ENCODE peak calls at places on chromosome 16, in four cellular contexts. L is GM12878, U is K562, D is HepG2. Z is an unnamed sample.

GRCh38 chr16:50835358-50836060 is 93.6 kb downstream of the CYLD start:
- DNase-seq in L (no peak), U (no peak), D (no peak), Z (no peak)

GRCh38 chr16:31476305-31477219 is 4.6 kb downstream of the TGFB1I1 start:
- DNase-seq in L (no peak), U (peak), D (peak), Z (no peak)

GRCh38 chr16:86732621-86733297 is 154.4 kb downstream of the FOXL1 start:
- DNase-seq in L (no peak), U (no peak), D (no peak), Z (no peak)

GRCh38 chr16:50093607-50094570 is 28.1 kb downstream of the HEATR3 start:
- DNase-seq in L (no peak), U (no peak), D (no peak), Z (no peak)

GRCh38 chr16:7541026-7541425 is 208.4 kb downstream of the RBFOX1 start:
- DNase-seq in L (no peak), U (no peak), D (no peak), Z (no peak)

GRCh38 chr16:70693231-70693671 is 7.4 kb upstream of the MTSS2 start:
- DNase-seq in L (no peak), U (no peak), D (no peak), Z (no peak)

GRCh38 chr16:78916928-78917545 is 683.5 kb downstream of the MAF start:
- DNase-seq in L (no peak), U (no peak), D (no peak), Z (no peak)

GRCh38 chr16:75380870-75381269 is 52.4 kb downstream of the CFDP1 start:
- DNase-seq in L (no peak), U (no peak), D (no peak), Z (no peak)

GRCh38 chr16:78689031-78689430 is 589.6 kb downstream of the WWOX start:
- DNase-seq in L (no peak), U (no peak), D (peak), Z (no peak)

GRCh38 chr16:57540906-57541753 is 1.3 kb upstream of the ADGRG5 start:
- DNase-seq in L (no peak), U (no peak), D (no peak), Z (peak)

GRCh38 chr16:85202631-85203461 is 90.6 kb upstream of the CIBAR2 start:
- DNase-seq in L (no peak), U (no peak), D (no peak), Z (no peak)
- TF ChIP-seq TARDBP in L (no peak), U (no peak), D (no peak), Z (no peak)

DNA sequence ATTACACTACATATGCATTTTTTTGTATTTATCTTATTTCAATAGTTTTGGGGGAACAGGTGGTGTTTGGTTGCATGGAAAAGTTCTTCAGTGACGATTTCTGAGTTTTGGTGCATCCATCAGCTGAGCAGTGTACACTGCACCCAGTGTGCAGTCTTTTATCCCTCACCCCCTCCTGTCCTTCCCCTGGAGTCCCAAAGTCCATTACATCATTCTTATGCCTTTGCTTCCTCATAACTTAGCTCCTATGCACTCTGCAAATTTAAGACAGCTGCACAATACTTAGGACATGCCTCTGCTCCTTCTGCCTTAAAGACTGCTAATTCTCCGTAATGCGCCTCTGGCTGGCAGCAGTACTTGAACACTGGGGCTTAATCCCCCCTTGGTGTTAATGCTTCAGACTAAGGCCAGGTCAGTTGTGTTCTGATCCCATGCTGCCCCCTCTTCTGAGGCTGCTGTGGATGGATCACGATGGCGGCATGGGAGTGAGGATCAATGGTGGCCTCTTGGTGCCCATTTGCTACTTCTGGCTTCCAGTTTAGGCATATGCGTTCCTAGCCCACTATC is 146.2 kb downstream of the PARN start:
- DNase-seq in L (no peak), U (no peak), D (no peak), Z (no peak)
- TF ChIP-seq TARDBP in L (no peak), U (no peak), D (no peak), Z (no peak)

DNA sequence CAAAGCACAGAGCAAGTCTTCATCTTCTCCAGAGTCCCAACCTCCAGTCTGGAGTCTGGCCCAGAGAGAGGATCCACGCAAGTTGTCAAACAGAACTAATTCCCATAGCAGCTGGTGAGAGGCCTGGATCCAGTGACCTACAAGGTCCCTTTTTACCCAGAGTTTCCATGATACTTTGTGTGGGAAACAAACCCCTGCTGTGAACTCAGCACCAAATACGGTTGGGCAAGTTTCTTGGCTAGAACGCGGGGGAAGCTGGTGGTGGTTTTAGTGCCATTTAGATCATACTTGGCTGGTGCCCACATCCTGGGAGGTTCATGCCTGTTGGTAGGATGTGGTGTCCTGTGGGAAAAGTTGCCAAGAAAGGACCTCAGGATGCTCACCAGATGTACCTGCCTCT is 18.1 kb downstream of the TMC7 start:
- DNase-seq in L (no peak), U (no peak), D (no peak), Z (no peak)
- TF ChIP-seq TARDBP in L (no peak), U (no peak), D (no peak), Z (no peak)

GRCh38 chr16:88531346-88531745 is 38.9 kb upstream of the ZC3H18 start:
- DNase-seq in L (no peak), U (no peak), D (no peak), Z (no peak)
- TF ChIP-seq TARDBP in L (no peak), U (no peak), D (no peak), Z (no peak)

DNA sequence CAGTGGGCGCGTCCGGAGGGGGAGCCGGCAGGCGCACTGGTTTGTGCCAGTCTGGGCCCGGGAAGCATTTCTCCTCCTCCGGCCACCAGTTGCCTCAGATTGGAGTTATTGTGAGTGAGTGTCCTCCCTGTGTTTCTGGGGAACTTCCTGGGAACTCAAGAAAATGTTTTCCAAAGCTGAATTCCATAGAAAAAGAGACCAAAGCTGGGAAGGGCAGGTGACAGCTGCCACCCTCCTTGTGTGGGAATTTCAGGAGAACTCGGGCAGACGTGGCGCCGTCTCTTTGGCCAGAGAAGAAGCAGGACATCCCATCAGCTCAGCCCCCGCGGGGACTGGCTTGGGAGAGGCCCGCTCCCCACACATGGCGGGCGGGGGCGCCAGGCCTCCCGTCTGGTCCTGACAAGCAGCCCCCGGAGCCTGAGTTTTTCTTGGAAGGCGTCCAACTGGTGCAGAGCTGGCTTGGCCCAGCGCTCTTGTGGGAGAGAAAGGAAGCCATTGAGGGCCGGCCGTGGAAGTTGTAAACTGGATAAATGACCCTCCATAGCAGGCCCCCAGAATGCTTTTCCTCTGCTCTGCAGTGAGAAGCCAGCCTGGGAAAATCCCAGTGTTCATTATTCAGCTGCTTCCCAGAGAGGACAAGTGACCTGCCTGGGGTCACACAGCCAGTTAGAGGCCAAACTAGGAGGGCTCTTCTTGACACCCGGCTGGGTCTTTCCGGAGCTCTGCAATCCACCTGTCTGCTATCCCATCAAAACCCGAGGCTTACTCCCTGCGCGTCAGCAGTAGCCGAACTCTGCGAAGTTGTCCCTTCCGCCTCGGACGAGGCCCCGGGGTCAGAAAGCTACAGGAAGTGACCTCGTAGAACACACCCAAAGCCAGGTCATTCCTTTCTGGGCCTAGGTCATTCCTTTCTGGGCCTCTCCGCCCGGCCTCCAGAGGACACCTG is 39.2 kb upstream of the GSE1 start:
- DNase-seq in L (no peak), U (peak), D (no peak), Z (peak)
- TF ChIP-seq TARDBP in L (no peak), U (no peak), D (no peak), Z (no peak)

DNA sequence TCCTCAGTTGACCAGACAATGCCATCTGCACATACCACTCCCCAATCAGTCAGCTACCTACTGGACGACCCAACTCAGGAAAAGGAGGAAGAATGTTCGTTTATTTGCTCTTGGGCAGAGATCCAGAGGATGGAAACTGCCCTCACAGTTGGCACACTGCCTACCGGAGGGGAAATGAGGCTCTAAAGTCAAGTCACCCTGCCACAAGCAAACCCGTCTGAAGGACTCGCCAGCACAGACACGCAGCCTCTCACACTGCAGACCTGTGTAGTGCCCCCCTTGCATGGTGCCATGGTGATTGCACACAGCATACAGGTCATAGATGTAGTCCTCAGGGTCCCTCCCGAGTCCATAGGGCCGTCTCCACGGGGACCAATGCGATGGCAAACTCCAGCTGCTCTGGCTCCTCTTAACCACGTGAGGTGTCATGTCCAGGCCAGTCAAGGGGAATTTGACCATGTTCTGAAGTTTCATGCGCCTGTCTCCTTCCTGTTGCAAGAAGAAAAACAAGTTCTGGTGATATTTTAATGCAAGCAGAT is 69.5 kb downstream of the USP31 start:
- DNase-seq in L (no peak), U (no peak), D (no peak), Z (no peak)
- TF ChIP-seq TARDBP in L (no peak), U (no peak), D (no peak), Z (no peak)

DNA sequence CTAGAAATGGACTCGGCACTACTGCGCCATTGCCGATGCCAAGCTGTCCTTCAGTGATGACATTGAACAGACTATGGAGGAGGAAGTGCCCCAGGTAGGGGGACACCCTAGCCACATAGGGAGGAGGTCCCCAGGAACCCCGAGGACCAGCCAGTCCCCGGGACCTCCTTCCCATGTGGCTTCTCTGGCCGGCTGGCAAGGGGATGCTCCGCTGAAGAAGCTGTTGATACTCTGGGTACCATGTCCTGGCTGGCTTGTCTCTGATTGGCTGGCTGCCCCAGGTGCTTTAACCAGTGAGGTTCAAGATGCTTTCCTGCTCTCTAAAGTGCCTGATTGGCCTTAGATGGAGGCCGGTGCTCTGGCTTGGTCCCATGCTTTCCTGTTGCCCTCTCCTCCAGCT is 103.6 kb downstream of the SDR42E1 start:
- DNase-seq in L (no peak), U (no peak), D (no peak), Z (no peak)
- TF ChIP-seq TARDBP in L (no peak), U (no peak), D (no peak), Z (no peak)

GRCh38 chr16:72884037-72884436 is 163.9 kb downstream of the ZFHX3 start:
- DNase-seq in L (no peak), U (no peak), D (no peak), Z (no peak)
- TF ChIP-seq TARDBP in L (no peak), U (no peak), D (no peak), Z (no peak)

DNA sequence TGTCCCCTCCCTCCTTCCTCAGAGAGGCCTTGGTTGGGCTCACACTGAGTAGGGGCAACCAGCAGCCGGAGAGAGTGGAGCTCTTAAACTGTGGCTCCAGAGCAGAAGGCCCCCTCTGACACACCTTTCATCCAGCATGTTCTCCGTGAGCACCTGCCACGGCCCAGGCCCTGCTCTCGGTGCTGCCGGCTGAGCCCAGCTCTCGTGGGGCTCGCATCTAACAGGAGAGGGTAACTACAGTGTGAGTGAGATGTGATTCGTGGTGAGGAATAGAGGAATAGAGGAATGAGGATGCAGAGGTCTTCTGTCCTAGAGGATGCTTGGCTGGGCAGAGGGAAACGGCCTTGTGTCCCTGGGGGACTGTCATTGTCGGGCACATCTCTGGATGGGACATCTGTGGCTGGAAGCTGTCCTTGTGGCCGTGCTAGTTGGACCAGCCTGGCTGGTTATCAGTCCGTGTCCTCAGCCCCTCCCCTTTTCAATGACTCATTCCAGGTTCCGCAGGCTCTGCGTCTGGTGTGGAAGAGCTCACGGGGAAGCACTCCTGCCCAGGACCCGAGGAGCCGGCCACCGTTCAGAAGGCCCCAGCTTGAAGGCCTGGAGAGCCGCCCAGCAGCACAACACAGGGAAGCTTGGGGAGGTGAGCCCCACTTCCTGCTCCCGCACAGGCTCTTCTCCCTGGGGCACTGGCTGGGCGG is 11.9 kb upstream of the DNASE1 start:
- DNase-seq in L (no peak), U (peak), D (no peak), Z (no peak)
- TF ChIP-seq TARDBP in L (no peak), U (no peak), D (no peak), Z (no peak)

GRCh38 chr16:4682616-4683254 is 10.6 kb upstream of the NUDT16L1 start:
- DNase-seq in L (no peak), U (peak), D (peak), Z (peak)
- TF ChIP-seq TARDBP in L (no peak), U (no peak), D (no peak), Z (no peak)